ENCODE peak calls at places on chromosomes 11 and 22, in five cellular contexts. One of them, this sample, is unnamed.

GRCh38 chr11:73759520-73760065 is 1.3 kb downstream of the RAB6A start:
- DNase-seq in psoas muscle: no peak
- DNase-seq in mucosa of descending colon: no peak
- DNase-seq in astrocyte of the spinal cord: peak; percentile 45
- DNase-seq in OCI-LY7: peak; percentile 23
- DNase-seq in this sample: no peak

GRCh38 chr11:133896642-133897330 is 51.5 kb upstream of the SPATA19 start:
- DNase-seq in psoas muscle: no peak
- DNase-seq in mucosa of descending colon: no peak
- DNase-seq in astrocyte of the spinal cord: no peak
- DNase-seq in OCI-LY7: no peak
- DNase-seq in this sample: no peak

GRCh38 chr11:65425105-65425970 is 2.7 kb downstream of the NEAT1 start:
- DNase-seq in psoas muscle: no peak
- DNase-seq in mucosa of descending colon: peak; percentile 75
- DNase-seq in astrocyte of the spinal cord: peak; percentile 74
- DNase-seq in OCI-LY7: peak; percentile 86
- DNase-seq in this sample: peak; percentile 37

GRCh38 chr11:131391161-131391560 is 20.7 kb downstream of the NTM start:
- DNase-seq in psoas muscle: no peak
- DNase-seq in mucosa of descending colon: no peak
- DNase-seq in astrocyte of the spinal cord: no peak
- DNase-seq in OCI-LY7: no peak
- DNase-seq in this sample: no peak

GRCh38 chr22:30261134-30261533 is 5.5 kb downstream of the OSM start:
- DNase-seq in psoas muscle: no peak
- DNase-seq in mucosa of descending colon: no peak
- DNase-seq in astrocyte of the spinal cord: no peak
- DNase-seq in OCI-LY7: no peak
- DNase-seq in this sample: no peak

GRCh38 chr11:17519486-17519885 is 24.7 kb downstream of the USH1C start:
- DNase-seq in psoas muscle: no peak
- DNase-seq in mucosa of descending colon: no peak
- DNase-seq in astrocyte of the spinal cord: no peak
- DNase-seq in OCI-LY7: no peak
- DNase-seq in this sample: no peak

GRCh38 chr11:110712643-110713468 is 619 bp upstream of the ARHGAP20 start:
- DNase-seq in psoas muscle: peak; percentile 60
- DNase-seq in mucosa of descending colon: peak; percentile 42
- DNase-seq in astrocyte of the spinal cord: peak; percentile 60
- DNase-seq in OCI-LY7: no peak
- DNase-seq in this sample: no peak

GRCh38 chr22:42696331-42696967 is 24.2 kb downstream of the A4GALT start:
- DNase-seq in psoas muscle: peak; percentile 53
- DNase-seq in mucosa of descending colon: no peak
- DNase-seq in astrocyte of the spinal cord: no peak
- DNase-seq in OCI-LY7: peak; percentile 88
- DNase-seq in this sample: no peak

GRCh38 chr22:37161442-37161841 is 11.7 kb upstream of the IL2RB start:
- DNase-seq in psoas muscle: peak; percentile 8
- DNase-seq in mucosa of descending colon: no peak
- DNase-seq in astrocyte of the spinal cord: no peak
- DNase-seq in OCI-LY7: peak; percentile 45
- DNase-seq in this sample: peak; percentile 54

GRCh38 chr11:123228489-123229163 is 33.6 kb upstream of the CLMP start:
- DNase-seq in psoas muscle: no peak
- DNase-seq in mucosa of descending colon: no peak
- DNase-seq in astrocyte of the spinal cord: no peak
- DNase-seq in OCI-LY7: no peak
- DNase-seq in this sample: no peak

GRCh38 chr11:133386262-133386661 is 146.0 kb downstream of the OPCML start:
- DNase-seq in psoas muscle: no peak
- DNase-seq in mucosa of descending colon: no peak
- DNase-seq in astrocyte of the spinal cord: no peak
- DNase-seq in OCI-LY7: no peak
- DNase-seq in this sample: no peak

GRCh38 chr11:126328001-126328390 is 24.1 kb downstream of the DCPS start:
- DNase-seq in psoas muscle: no peak
- DNase-seq in mucosa of descending colon: no peak
- DNase-seq in astrocyte of the spinal cord: no peak
- DNase-seq in OCI-LY7: no peak
- DNase-seq in this sample: no peak

GRCh38 chr11:92098172-92098571 is 126.4 kb upstream of the FAT3 start:
- DNase-seq in psoas muscle: no peak
- DNase-seq in mucosa of descending colon: no peak
- DNase-seq in astrocyte of the spinal cord: no peak
- DNase-seq in OCI-LY7: no peak
- DNase-seq in this sample: no peak

GRCh38 chr11:12704049-12704448 is 29.8 kb downstream of the TEAD1 start:
- DNase-seq in psoas muscle: no peak
- DNase-seq in mucosa of descending colon: no peak
- DNase-seq in astrocyte of the spinal cord: peak; percentile 75
- DNase-seq in OCI-LY7: no peak
- DNase-seq in this sample: no peak

GRCh38 chr11:17929171-17929570 is 83.7 kb downstream of the SERGEF start:
- DNase-seq in psoas muscle: no peak
- DNase-seq in mucosa of descending colon: no peak
- DNase-seq in astrocyte of the spinal cord: peak; percentile 28
- DNase-seq in OCI-LY7: no peak
- DNase-seq in this sample: no peak

GRCh38 chr11:67699521-67699920 is 25.1 kb upstream of the ALDH3B2 start:
- DNase-seq in psoas muscle: no peak
- DNase-seq in mucosa of descending colon: no peak
- DNase-seq in astrocyte of the spinal cord: no peak
- DNase-seq in OCI-LY7: no peak
- DNase-seq in this sample: no peak

GRCh38 chr11:79932612-79933011 is 491.8 kb upstream of the TENM4 start:
- DNase-seq in psoas muscle: no peak
- DNase-seq in mucosa of descending colon: no peak
- DNase-seq in astrocyte of the spinal cord: no peak
- DNase-seq in OCI-LY7: no peak
- DNase-seq in this sample: no peak

GRCh38 chr11:34044664-34045485 is 6.7 kb upstream of the CAPRIN1 start:
- DNase-seq in psoas muscle: no peak
- DNase-seq in mucosa of descending colon: no peak
- DNase-seq in astrocyte of the spinal cord: peak; percentile 88
- DNase-seq in OCI-LY7: no peak
- DNase-seq in this sample: no peak

GRCh38 chr11:68275721-68276488 is 4.1 kb upstream of the C11orf24 start:
- DNase-seq in psoas muscle: no peak
- DNase-seq in mucosa of descending colon: no peak
- DNase-seq in astrocyte of the spinal cord: no peak
- DNase-seq in OCI-LY7: no peak
- DNase-seq in this sample: no peak

GRCh38 chr22:48406161-48406560 is 1421.5 kb downstream of the BRD1 start:
- DNase-seq in psoas muscle: no peak
- DNase-seq in mucosa of descending colon: no peak
- DNase-seq in astrocyte of the spinal cord: no peak
- DNase-seq in OCI-LY7: no peak
- DNase-seq in this sample: no peak

GRCh38 chr11:134048028-134048427 is 20.8 kb upstream of the JAM3 start:
- DNase-seq in psoas muscle: no peak
- DNase-seq in mucosa of descending colon: no peak
- DNase-seq in astrocyte of the spinal cord: no peak
- DNase-seq in OCI-LY7: no peak
- DNase-seq in this sample: no peak

GRCh38 chr11:57763568-57763967 is 2.0 kb downstream of the CTNND1 start:
- DNase-seq in psoas muscle: no peak
- DNase-seq in mucosa of descending colon: peak; percentile 48
- DNase-seq in astrocyte of the spinal cord: peak; percentile 58
- DNase-seq in OCI-LY7: no peak
- DNase-seq in this sample: no peak

GRCh38 chr11:44407211-44407996 is 97.5 kb upstream of the ALX4 start:
- DNase-seq in psoas muscle: no peak
- DNase-seq in mucosa of descending colon: no peak
- DNase-seq in astrocyte of the spinal cord: no peak
- DNase-seq in OCI-LY7: no peak
- DNase-seq in this sample: no peak

GRCh38 chr11:75140269-75141138 is 10.4 kb upstream of the SLCO2B1 start:
- DNase-seq in psoas muscle: peak; percentile 76
- DNase-seq in mucosa of descending colon: peak; percentile 87
- DNase-seq in astrocyte of the spinal cord: peak; percentile 14
- DNase-seq in OCI-LY7: peak; percentile 85
- DNase-seq in this sample: peak; percentile 54

GRCh38 chr11:60485987-60486386 is 6.6 kb upstream of the MS4A12 start:
- DNase-seq in psoas muscle: no peak
- DNase-seq in mucosa of descending colon: peak; percentile 69
- DNase-seq in astrocyte of the spinal cord: no peak
- DNase-seq in OCI-LY7: peak; percentile 95
- DNase-seq in this sample: peak; percentile 56

GRCh38 chr11:2549876-2550605 is 105.2 kb downstream of the KCNQ1 start:
- DNase-seq in psoas muscle: peak; percentile 38
- DNase-seq in mucosa of descending colon: no peak
- DNase-seq in astrocyte of the spinal cord: no peak
- DNase-seq in OCI-LY7: no peak
- DNase-seq in this sample: no peak

GRCh38 chr11:35641206-35641885 is 21.2 kb upstream of the TRIM44 start:
- DNase-seq in psoas muscle: no peak
- DNase-seq in mucosa of descending colon: no peak
- DNase-seq in astrocyte of the spinal cord: no peak
- DNase-seq in OCI-LY7: no peak
- DNase-seq in this sample: no peak

GRCh38 chr11:64919627-64920026 is 2.6 kb upstream of the ATG2A start:
- DNase-seq in psoas muscle: no peak
- DNase-seq in mucosa of descending colon: no peak
- DNase-seq in astrocyte of the spinal cord: no peak
- DNase-seq in OCI-LY7: no peak
- DNase-seq in this sample: no peak

GRCh38 chr22:22161924-22162851 is 82.4 kb upstream of the VPREB1 start:
- DNase-seq in psoas muscle: no peak
- DNase-seq in mucosa of descending colon: peak; percentile 15
- DNase-seq in astrocyte of the spinal cord: no peak
- DNase-seq in OCI-LY7: peak; percentile 95
- DNase-seq in this sample: peak; percentile 73

GRCh38 chr22:33210129-33210784 is 152.1 kb upstream of the SYN3 start:
- DNase-seq in psoas muscle: no peak
- DNase-seq in mucosa of descending colon: peak; percentile 18
- DNase-seq in astrocyte of the spinal cord: peak; percentile 4
- DNase-seq in OCI-LY7: peak; percentile 83
- DNase-seq in this sample: peak; percentile 52

GRCh38 chr11:27076121-27076589 is 35.5 kb downstream of the BBOX1 start:
- DNase-seq in psoas muscle: no peak
- DNase-seq in mucosa of descending colon: no peak
- DNase-seq in astrocyte of the spinal cord: peak; percentile 33
- DNase-seq in OCI-LY7: no peak
- DNase-seq in this sample: no peak

GRCh38 chr11:46489668-46490560 is 98.3 kb upstream of the CHRM4 start:
- DNase-seq in psoas muscle: no peak
- DNase-seq in mucosa of descending colon: peak; percentile 61
- DNase-seq in astrocyte of the spinal cord: peak; percentile 56
- DNase-seq in OCI-LY7: peak; percentile 68
- DNase-seq in this sample: peak; percentile 23

GRCh38 chr22:46587492-46588278 is 32.5 kb upstream of the GRAMD4 start:
- DNase-seq in psoas muscle: peak; percentile 70
- DNase-seq in mucosa of descending colon: peak; percentile 79
- DNase-seq in astrocyte of the spinal cord: no peak
- DNase-seq in OCI-LY7: peak; percentile 92
- DNase-seq in this sample: peak; percentile 89

GRCh38 chr11:116989184-116989583 is 109.0 kb downstream of the SIK3 start:
- DNase-seq in psoas muscle: no peak
- DNase-seq in mucosa of descending colon: no peak
- DNase-seq in astrocyte of the spinal cord: no peak
- DNase-seq in OCI-LY7: no peak
- DNase-seq in this sample: no peak

GRCh38 chr22:22673628-22674027 is 29.2 kb downstream of the GGTLC2 start:
- DNase-seq in psoas muscle: no peak
- DNase-seq in mucosa of descending colon: no peak
- DNase-seq in astrocyte of the spinal cord: no peak
- DNase-seq in OCI-LY7: no peak
- DNase-seq in this sample: no peak

GRCh38 chr11:93444671-93445073 is 98.5 kb downstream of the SMCO4 start:
- DNase-seq in psoas muscle: no peak
- DNase-seq in mucosa of descending colon: peak; percentile 17
- DNase-seq in astrocyte of the spinal cord: peak; percentile 55
- DNase-seq in OCI-LY7: no peak
- DNase-seq in this sample: no peak

GRCh38 chr11:17476317-17477083 is at the start of gene ABCC8:
- DNase-seq in psoas muscle: no peak
- DNase-seq in mucosa of descending colon: no peak
- DNase-seq in astrocyte of the spinal cord: no peak
- DNase-seq in OCI-LY7: no peak
- DNase-seq in this sample: no peak

DNA sequence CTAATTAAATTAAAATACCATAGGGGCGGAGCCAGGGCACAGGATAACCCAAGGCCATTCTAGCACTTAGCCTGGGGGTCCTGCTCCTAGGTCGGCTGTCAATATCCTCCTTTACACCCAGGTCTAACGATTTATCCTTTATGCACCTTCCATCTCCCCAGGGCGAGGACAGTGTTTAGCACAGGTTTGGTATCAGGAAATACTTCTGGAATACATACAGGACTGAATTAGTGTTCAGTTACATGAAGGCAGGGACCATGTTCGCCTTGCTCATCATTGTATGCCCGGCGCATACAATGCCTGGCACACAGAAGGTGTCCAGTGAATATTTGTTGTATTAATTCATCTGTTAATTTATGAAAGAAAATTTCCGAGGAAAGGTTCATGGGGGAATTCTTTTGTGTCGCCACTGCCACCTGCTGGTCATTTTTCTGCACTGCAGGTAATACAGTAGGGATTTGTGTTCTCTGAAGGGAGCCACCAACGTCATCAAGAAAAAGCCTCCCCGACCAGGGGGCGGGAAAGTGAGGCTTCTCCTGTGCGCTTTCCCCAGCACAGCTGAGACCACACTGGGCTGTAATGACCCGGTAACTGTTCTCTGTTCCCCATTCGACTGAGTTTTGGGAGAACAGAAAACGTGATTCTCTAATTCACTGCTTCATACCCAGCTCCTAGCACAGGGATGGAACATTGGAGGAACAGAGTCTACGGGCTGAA is 68.7 kb upstream of the ASPHD2 start:
- DNase-seq in psoas muscle: peak; percentile 67
- DNase-seq in mucosa of descending colon: peak; percentile 83
- DNase-seq in astrocyte of the spinal cord: peak; percentile 79
- DNase-seq in OCI-LY7: peak; percentile 70
- DNase-seq in this sample: peak; percentile 24
- H3K4me3 ChIP-seq in psoas muscle: peak overlapping the region; percentile 15
- H3K4me3 ChIP-seq in mucosa of descending colon: no peak overlapping the region
- H3K4me3 ChIP-seq in astrocyte of the spinal cord: no peak overlapping the region
- H3K4me3 ChIP-seq in OCI-LY7: no peak overlapping the region
- H3K4me3 ChIP-seq in this sample: no peak overlapping the region

GRCh38 chr11:78586452-78587046 is 11.9 kb upstream of the NARS2 start:
- DNase-seq in psoas muscle: no peak
- DNase-seq in mucosa of descending colon: no peak
- DNase-seq in astrocyte of the spinal cord: no peak
- DNase-seq in OCI-LY7: peak; percentile 49
- DNase-seq in this sample: no peak
- TF ChIP-seq CTCF in psoas muscle: peak; percentile 33
- TF ChIP-seq CTCF in mucosa of descending colon: peak; percentile 35
- TF ChIP-seq CTCF in astrocyte of the spinal cord: peak; percentile 43
- TF ChIP-seq CTCF in OCI-LY7: peak; percentile 84
- TF ChIP-seq CTCF in this sample: peak; percentile 54

GRCh38 chr22:38792833-38793232 is 1.1 kb downstream of the DNAL4 start:
- DNase-seq in psoas muscle: no peak
- DNase-seq in mucosa of descending colon: no peak
- DNase-seq in astrocyte of the spinal cord: peak; percentile 13
- DNase-seq in OCI-LY7: no peak
- DNase-seq in this sample: no peak
- H3K4me3 ChIP-seq in psoas muscle: peak overlapping the region; percentile 79
- H3K4me3 ChIP-seq in mucosa of descending colon: no peak overlapping the region
- H3K4me3 ChIP-seq in astrocyte of the spinal cord: peak overlapping the region; percentile 77
- H3K4me3 ChIP-seq in OCI-LY7: peak overlapping the region; percentile 73
- H3K4me3 ChIP-seq in this sample: peak overlapping the region; percentile 97

GRCh38 chr22:20238567-20239062 is 29.5 kb downstream of the RTN4R start:
- DNase-seq in psoas muscle: peak; percentile 67
- DNase-seq in mucosa of descending colon: peak; percentile 33
- DNase-seq in astrocyte of the spinal cord: no peak
- DNase-seq in OCI-LY7: peak; percentile 63
- DNase-seq in this sample: peak; percentile 55
- TF ChIP-seq CTCF in psoas muscle: peak; percentile 45
- TF ChIP-seq CTCF in mucosa of descending colon: no peak
- TF ChIP-seq CTCF in astrocyte of the spinal cord: peak; percentile 48
- TF ChIP-seq CTCF in OCI-LY7: peak; percentile 79
- TF ChIP-seq CTCF in this sample: peak; percentile 82